ENCODE peak calls at places on chromosomes 5 and 9, in five cellular contexts. One of them, this sample, is unnamed.

GRCh38 chr9:116274293-116274692 is 120.7 kb downstream of the PAPPA start:
- DNase-seq in ovary: no peak
- DNase-seq in esophagus squamous epithelium: no peak
- DNase-seq in A549: no peak
- DNase-seq in tibial nerve: no peak
- DNase-seq in this sample: no peak

GRCh38 chr9:12696931-12697622 is 3.9 kb downstream of the TYRP1 start:
- DNase-seq in ovary: no peak
- DNase-seq in esophagus squamous epithelium: no peak
- DNase-seq in A549: no peak
- DNase-seq in tibial nerve: no peak
- DNase-seq in this sample: no peak

GRCh38 chr9:136791466-136792276 is 527 bp downstream of the TMEM141 start:
- DNase-seq in ovary: peak
- DNase-seq in esophagus squamous epithelium: no peak
- DNase-seq in A549: no peak
- DNase-seq in tibial nerve: peak
- DNase-seq in this sample: no peak

GRCh38 chr5:84131372-84131771 is 253.3 kb downstream of the EDIL3 start:
- DNase-seq in ovary: no peak
- DNase-seq in esophagus squamous epithelium: no peak
- DNase-seq in A549: no peak
- DNase-seq in tibial nerve: no peak
- DNase-seq in this sample: no peak

GRCh38 chr5:29005386-29005785 is 1967.0 kb upstream of the CDH9 start:
- DNase-seq in ovary: no peak
- DNase-seq in esophagus squamous epithelium: no peak
- DNase-seq in A549: no peak
- DNase-seq in tibial nerve: no peak
- DNase-seq in this sample: no peak

GRCh38 chr5:57210633-57211032 is 36.8 kb downstream of the GPBP1 start:
- DNase-seq in ovary: no peak
- DNase-seq in esophagus squamous epithelium: no peak
- DNase-seq in A549: no peak
- DNase-seq in tibial nerve: no peak
- DNase-seq in this sample: no peak

GRCh38 chr9:87644659-87645058 is 81.3 kb upstream of the CTSL start:
- DNase-seq in ovary: no peak
- DNase-seq in esophagus squamous epithelium: no peak
- DNase-seq in A549: no peak
- DNase-seq in tibial nerve: no peak
- DNase-seq in this sample: no peak

GRCh38 chr9:136532799-136533774 is 12.8 kb downstream of the NOTCH1 start:
- DNase-seq in ovary: no peak
- DNase-seq in esophagus squamous epithelium: no peak
- DNase-seq in A549: no peak
- DNase-seq in tibial nerve: no peak
- DNase-seq in this sample: no peak

GRCh38 chr5:89946514-89946913 is 463.0 kb downstream of the CETN3 start:
- DNase-seq in ovary: no peak
- DNase-seq in esophagus squamous epithelium: no peak
- DNase-seq in A549: no peak
- DNase-seq in tibial nerve: no peak
- DNase-seq in this sample: no peak

GRCh38 chr9:131273791-131274673 is 2.3 kb downstream of the FAM78A start:
- DNase-seq in ovary: no peak
- DNase-seq in esophagus squamous epithelium: no peak
- DNase-seq in A549: no peak
- DNase-seq in tibial nerve: no peak
- DNase-seq in this sample: no peak

GRCh38 chr9:134630861-134631260 is 10.7 kb upstream of the COL5A1 start:
- DNase-seq in ovary: no peak
- DNase-seq in esophagus squamous epithelium: no peak
- DNase-seq in A549: no peak
- DNase-seq in tibial nerve: no peak
- DNase-seq in this sample: peak

GRCh38 chr5:170782438-170782837 is 1.1 kb upstream of the GABRP start:
- DNase-seq in ovary: no peak
- DNase-seq in esophagus squamous epithelium: no peak
- DNase-seq in A549: no peak
- DNase-seq in tibial nerve: peak
- DNase-seq in this sample: peak

GRCh38 chr5:93378073-93378472 is 202.9 kb downstream of the NR2F1-AS1 start:
- DNase-seq in ovary: no peak
- DNase-seq in esophagus squamous epithelium: no peak
- DNase-seq in A549: no peak
- DNase-seq in tibial nerve: no peak
- DNase-seq in this sample: no peak

GRCh38 chr9:5586391-5586802 is 42.5 kb upstream of the RIC1 start:
- DNase-seq in ovary: no peak
- DNase-seq in esophagus squamous epithelium: no peak
- DNase-seq in A549: no peak
- DNase-seq in tibial nerve: no peak
- DNase-seq in this sample: no peak

GRCh38 chr9:127388037-127388855 is 8.7 kb upstream of the SLC2A8 start:
- DNase-seq in ovary: no peak
- DNase-seq in esophagus squamous epithelium: no peak
- DNase-seq in A549: peak
- DNase-seq in tibial nerve: peak
- DNase-seq in this sample: no peak

GRCh38 chr9:103003689-103004088 is 8.6 kb downstream of the CYLC2 start:
- DNase-seq in ovary: no peak
- DNase-seq in esophagus squamous epithelium: no peak
- DNase-seq in A549: no peak
- DNase-seq in tibial nerve: no peak
- DNase-seq in this sample: no peak

GRCh38 chr9:85108806-85109205 is 439.3 kb downstream of the NTRK2 start:
- DNase-seq in ovary: no peak
- DNase-seq in esophagus squamous epithelium: no peak
- DNase-seq in A549: no peak
- DNase-seq in tibial nerve: no peak
- DNase-seq in this sample: no peak

GRCh38 chr9:129459550-129460322 is 161.2 kb downstream of the C9orf50 start:
- DNase-seq in ovary: no peak
- DNase-seq in esophagus squamous epithelium: no peak
- DNase-seq in A549: no peak
- DNase-seq in tibial nerve: no peak
- DNase-seq in this sample: no peak

GRCh38 chr9:90009447-90009846 is 404.6 kb downstream of the GADD45G start:
- DNase-seq in ovary: no peak
- DNase-seq in esophagus squamous epithelium: no peak
- DNase-seq in A549: no peak
- DNase-seq in tibial nerve: no peak
- DNase-seq in this sample: no peak

GRCh38 chr9:90801175-90801506 is 478 bp upstream of the SYK start:
- DNase-seq in ovary: no peak
- DNase-seq in esophagus squamous epithelium: no peak
- DNase-seq in A549: no peak
- DNase-seq in tibial nerve: no peak
- DNase-seq in this sample: no peak

GRCh38 chr5:76579166-76579765 is 43.9 kb downstream of the F2RL2 start:
- DNase-seq in ovary: no peak
- DNase-seq in esophagus squamous epithelium: no peak
- DNase-seq in A549: no peak
- DNase-seq in tibial nerve: no peak
- DNase-seq in this sample: no peak

GRCh38 chr9:121929893-121930875 is 162.9 kb downstream of the TTLL11 start:
- DNase-seq in ovary: no peak
- DNase-seq in esophagus squamous epithelium: no peak
- DNase-seq in A549: no peak
- DNase-seq in tibial nerve: no peak
- DNase-seq in this sample: no peak

GRCh38 chr5:72951850-72952468 is 3.9 kb upstream of the FCHO2 start:
- DNase-seq in ovary: no peak
- DNase-seq in esophagus squamous epithelium: no peak
- DNase-seq in A549: peak
- DNase-seq in tibial nerve: no peak
- DNase-seq in this sample: no peak

GRCh38 chr5:81207009-81207408 is 26.1 kb upstream of the CKMT2 start:
- DNase-seq in ovary: no peak
- DNase-seq in esophagus squamous epithelium: no peak
- DNase-seq in A549: peak
- DNase-seq in tibial nerve: no peak
- DNase-seq in this sample: no peak

GRCh38 chr5:104344809-104345512 is 782.4 kb upstream of the NUDT12 start:
- DNase-seq in ovary: no peak
- DNase-seq in esophagus squamous epithelium: no peak
- DNase-seq in A549: no peak
- DNase-seq in tibial nerve: no peak
- DNase-seq in this sample: no peak

DNA sequence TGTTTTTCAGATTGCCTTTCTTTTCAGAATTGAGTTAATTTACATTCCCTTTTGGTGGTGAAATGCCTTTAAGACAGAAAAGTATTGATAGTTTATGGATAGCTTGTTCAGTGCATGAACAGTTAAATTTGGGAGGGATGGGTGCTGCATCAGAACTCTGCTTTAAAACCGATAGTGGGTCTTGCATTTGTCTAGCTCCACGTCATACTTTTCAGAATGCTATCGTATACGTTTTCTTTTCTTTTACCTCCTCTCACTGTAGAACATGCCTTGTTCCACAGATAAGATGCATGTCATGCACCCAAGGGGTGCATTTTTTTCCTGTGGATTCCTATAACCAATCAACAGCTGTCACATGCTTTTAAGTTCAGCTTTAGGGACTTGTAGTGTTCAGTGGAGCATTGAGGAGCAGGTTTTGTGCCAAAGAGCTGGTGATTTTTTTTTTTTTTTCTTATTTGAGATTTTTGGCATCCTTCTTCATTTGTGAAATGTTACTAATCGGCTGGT is 2.3 kb downstream of the SLC44A1 start:
- DNase-seq in ovary: no peak
- DNase-seq in esophagus squamous epithelium: no peak
- DNase-seq in A549: no peak
- DNase-seq in tibial nerve: no peak
- DNase-seq in this sample: no peak
- TF ChIP-seq POLR2A in ovary: no peak
- TF ChIP-seq POLR2A in esophagus squamous epithelium: no peak
- TF ChIP-seq POLR2A in A549: no peak
- TF ChIP-seq POLR2A in tibial nerve: no peak
- TF ChIP-seq POLR2A in this sample: no peak

DNA sequence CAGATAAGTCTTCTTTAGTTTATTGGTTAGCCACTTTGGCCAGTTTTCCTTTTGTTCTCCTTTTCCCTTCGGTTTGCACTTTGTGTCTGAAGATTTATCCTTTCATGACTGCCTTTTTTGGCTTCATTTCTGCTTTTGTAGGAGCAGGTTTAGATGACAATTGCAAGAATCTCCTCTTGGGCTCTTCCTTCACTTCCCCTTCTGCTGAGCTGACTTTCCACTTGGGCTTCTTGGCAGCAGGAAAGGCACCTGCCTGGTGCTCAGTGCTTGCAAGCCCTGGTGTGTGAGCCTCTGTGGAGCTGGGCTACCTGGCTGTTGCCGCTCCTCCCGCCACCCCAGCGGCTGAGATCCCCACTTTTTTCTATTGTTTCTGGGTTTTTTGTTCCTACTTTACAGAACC is 7.3 kb downstream of the CCDC112 start:
- DNase-seq in ovary: no peak
- DNase-seq in esophagus squamous epithelium: no peak
- DNase-seq in A549: no peak
- DNase-seq in tibial nerve: no peak
- DNase-seq in this sample: no peak
- H3K4me3 ChIP-seq in ovary: no peak
- H3K4me3 ChIP-seq in esophagus squamous epithelium: no peak
- H3K4me3 ChIP-seq in A549: no peak
- H3K4me3 ChIP-seq in tibial nerve: no peak
- H3K4me3 ChIP-seq in this sample: no peak

GRCh38 chr9:99578666-99579065 is 243.0 kb upstream of the NR4A3 start:
- DNase-seq in ovary: no peak
- DNase-seq in esophagus squamous epithelium: no peak
- DNase-seq in A549: no peak
- DNase-seq in tibial nerve: no peak
- DNase-seq in this sample: no peak

GRCh38 chr9:99577351-99577750 is 244.3 kb upstream of the NR4A3 start:
- DNase-seq in ovary: no peak
- DNase-seq in esophagus squamous epithelium: no peak
- DNase-seq in A549: no peak
- DNase-seq in tibial nerve: no peak
- DNase-seq in this sample: no peak

GRCh38 chr9:99573883-99574282 is 247.8 kb upstream of the NR4A3 start:
- DNase-seq in ovary: no peak
- DNase-seq in esophagus squamous epithelium: no peak
- DNase-seq in A549: no peak
- DNase-seq in tibial nerve: no peak
- DNase-seq in this sample: no peak

GRCh38 chr9:99576830-99577229 is 244.9 kb upstream of the NR4A3 start:
- DNase-seq in ovary: no peak
- DNase-seq in esophagus squamous epithelium: no peak
- DNase-seq in A549: no peak
- DNase-seq in tibial nerve: no peak
- DNase-seq in this sample: no peak

DNA sequence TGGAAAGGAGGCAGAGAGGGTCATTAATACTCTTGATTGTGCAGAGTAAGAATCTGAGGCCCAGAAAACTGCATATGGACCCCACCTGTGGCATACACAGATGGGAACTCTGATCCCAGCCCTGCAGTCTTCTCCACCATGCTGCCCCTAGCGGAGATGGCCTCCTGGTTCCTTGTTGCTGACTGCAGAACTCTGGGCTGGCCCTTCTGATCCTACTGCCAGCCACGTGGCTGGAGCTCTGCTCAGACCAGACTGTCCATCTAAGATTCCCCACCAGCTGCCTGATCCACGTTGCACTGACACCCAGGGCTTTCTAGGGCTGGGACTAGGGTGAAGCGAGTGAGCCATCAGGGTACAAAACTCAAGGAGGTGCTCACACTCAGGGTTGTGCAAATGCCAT is 245.7 kb upstream of the NR4A3 start:
- DNase-seq in ovary: no peak
- DNase-seq in esophagus squamous epithelium: no peak
- DNase-seq in A549: no peak
- DNase-seq in tibial nerve: no peak
- DNase-seq in this sample: no peak
- TF ChIP-seq CTCF in ovary: no peak
- TF ChIP-seq CTCF in esophagus squamous epithelium: no peak
- TF ChIP-seq CTCF in A549: no peak
- TF ChIP-seq CTCF in tibial nerve: no peak
- TF ChIP-seq CTCF in this sample: no peak

DNA sequence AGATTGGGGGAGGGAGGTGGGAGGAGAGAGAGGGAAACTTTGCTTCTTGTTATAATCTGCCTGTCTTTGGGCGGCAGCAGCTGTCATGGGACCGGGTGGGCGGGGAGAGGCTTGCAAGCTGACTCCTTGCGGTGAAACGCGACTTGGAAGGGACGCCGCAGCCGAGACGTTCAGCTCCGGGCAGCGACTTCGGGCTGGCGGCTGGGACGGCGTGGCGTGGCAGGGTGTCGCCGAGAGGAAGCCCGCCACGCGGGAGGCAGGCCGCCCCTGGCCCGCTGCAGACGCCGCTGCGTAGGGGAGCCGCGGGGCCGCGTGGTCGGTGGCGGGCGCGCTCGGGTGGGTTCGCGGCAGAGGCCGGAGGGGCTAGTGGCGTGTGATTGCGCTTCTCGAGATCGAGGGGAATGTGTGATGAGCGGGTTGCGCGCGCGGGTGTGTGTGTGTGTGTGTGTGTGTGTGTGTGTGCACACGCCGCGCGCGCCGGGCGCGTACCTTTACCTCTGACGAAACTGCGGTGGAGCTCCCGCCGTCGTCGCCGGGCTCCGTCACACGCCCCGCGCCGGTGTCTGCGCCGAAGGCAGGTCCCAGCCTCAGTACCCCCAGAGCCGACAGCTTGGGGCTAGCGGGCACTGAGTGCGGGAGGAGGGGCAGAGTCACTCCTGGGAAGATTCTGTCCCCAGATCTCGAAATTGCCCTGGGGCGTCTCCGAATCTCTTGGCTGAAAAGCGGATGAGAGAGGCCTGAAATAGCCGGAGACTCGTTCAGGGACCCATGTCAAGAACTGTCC is 1.7 kb downstream of the PPARGC1B start:
- DNase-seq in ovary: peak
- DNase-seq in esophagus squamous epithelium: peak
- DNase-seq in A549: peak
- DNase-seq in tibial nerve: peak
- DNase-seq in this sample: peak
- TF ChIP-seq POLR2A in ovary: no peak
- TF ChIP-seq POLR2A in esophagus squamous epithelium: no peak
- TF ChIP-seq POLR2A in A549: no peak
- TF ChIP-seq POLR2A in tibial nerve: peak
- TF ChIP-seq POLR2A in this sample: no peak